ENCODE peak calls at places on chromosomes 5 and 9, in five cellular contexts. C is GM12878, J is HepG2, E is HEK293T, L is H1. Y is an unnamed sample.

GRCh38 chr9:136596219-136596616 is 50.4 kb upstream of the NOTCH1 start:
- DNase-seq in C (no peak), J (no peak), E (no peak), L (no peak), Y (no peak)

GRCh38 chr5:150278046-150278760 is 11.4 kb downstream of the CAMK2A start:
- DNase-seq in C (no peak), J (no peak), E (no peak), L (no peak), Y (no peak)

GRCh38 chr5:99285606-99286005 is 356.8 kb upstream of the CHD1 start:
- DNase-seq in C (no peak), J (no peak), E (no peak), L (no peak), Y (no peak)

GRCh38 chr9:127700140-127700539 is 6.6 kb upstream of the CFAP157 start:
- DNase-seq in C (no peak), J (no peak), E (no peak), L (no peak), Y (no peak)

GRCh38 chr5:170132642-170133448 is 27.1 kb downstream of the FOXI1 start:
- DNase-seq in C (no peak), J (no peak), E (no peak), L (no peak), Y (no peak)

GRCh38 chr5:80125022-80125961 is 90.1 kb downstream of the THBS4 start:
- DNase-seq in C (peak; percentile 70), J (no peak), E (no peak), L (no peak), Y (no peak)

GRCh38 chr5:170216262-170216864 is 16.4 kb upstream of the C5orf58 start:
- DNase-seq in C (no peak), J (peak; percentile 29), E (peak; percentile 68), L (no peak), Y (peak; percentile 40)

GRCh38 chr5:119333421-119333851 is 22.4 kb upstream of the TNFAIP8 start:
- DNase-seq in C (no peak), J (no peak), E (no peak), L (no peak), Y (no peak)

GRCh38 chr5:55278778-55279177 is 28.7 kb downstream of the DHX29 start:
- DNase-seq in C (no peak), J (no peak), E (no peak), L (no peak), Y (no peak)

GRCh38 chr5:159218595-159219023 is 9.3 kb upstream of the RNF145 start:
- DNase-seq in C (no peak), J (no peak), E (no peak), L (no peak), Y (no peak)

GRCh38 chr5:176541338-176542134 is 4.3 kb upstream of the RNF44 start:
- DNase-seq in C (no peak), J (peak; percentile 65), E (peak; percentile 44), L (no peak), Y (peak; percentile 51)

GRCh38 chr5:98349990-98350365 is 423.5 kb upstream of the RGMB start:
- DNase-seq in C (no peak), J (no peak), E (no peak), L (no peak), Y (no peak)

GRCh38 chr5:68264024-68264956 is 48.7 kb downstream of the PIK3R1 start:
- DNase-seq in C (no peak), J (peak; percentile 86), E (no peak), L (no peak), Y (no peak)

GRCh38 chr9:96884443-96884842 is 30.1 kb upstream of the ZNF782 start:
- DNase-seq in C (no peak), J (peak; percentile 59), E (no peak), L (no peak), Y (no peak)

GRCh38 chr9:88828492-88828974 is 162.7 kb upstream of the S1PR3 start:
- DNase-seq in C (no peak), J (no peak), E (no peak), L (no peak), Y (no peak)

GRCh38 chr5:87151547-87151946 is 116.1 kb upstream of the RASA1 start:
- DNase-seq in C (no peak), J (no peak), E (no peak), L (no peak), Y (no peak)

GRCh38 chr9:63816742-63817621 is 1468.0 kb downstream of the FOXD4L5 start:
- DNase-seq in C (peak; percentile 80), J (peak; percentile 70), E (peak; percentile 8), L (peak; percentile 93), Y (peak; percentile 97)

GRCh38 chr5:52842111-52842510 is 54.4 kb downstream of the ITGA1 start:
- DNase-seq in C (no peak), J (no peak), E (no peak), L (no peak), Y (no peak)

GRCh38 chr9:125894566-125894965 is 147.4 kb downstream of the PBX3 start:
- DNase-seq in C (no peak), J (no peak), E (no peak), L (no peak), Y (no peak)

GRCh38 chr5:167626341-167627118 is 664.9 kb upstream of the WWC1 start:
- DNase-seq in C (no peak), J (no peak), E (no peak), L (no peak), Y (no peak)

GRCh38 chr9:133119039-133119438 is 2.0 kb downstream of the RALGDS start:
- DNase-seq in C (no peak), J (no peak), E (no peak), L (no peak), Y (no peak)

GRCh38 chr5:142716963-142717362 is 31.1 kb upstream of the FGF1 start:
- DNase-seq in C (no peak), J (peak; percentile 54), E (peak; percentile 69), L (no peak), Y (peak; percentile 36)

GRCh38 chr5:13909271-13909670 is 35.2 kb downstream of the DNAH5 start:
- DNase-seq in C (no peak), J (no peak), E (no peak), L (no peak), Y (no peak)

GRCh38 chr9:115614931-115615401 is 497.0 kb upstream of the TNC start:
- DNase-seq in C (no peak), J (no peak), E (no peak), L (no peak), Y (no peak)

GRCh38 chr9:3371842-3372241 is 154.0 kb downstream of the RFX3 start:
- DNase-seq in C (no peak), J (no peak), E (no peak), L (no peak), Y (no peak)

GRCh38 chr9:76655121-76655531 is 109.1 kb upstream of the PCA3 start:
- DNase-seq in C (no peak), J (no peak), E (no peak), L (no peak), Y (no peak)

GRCh38 chr9:126407125-126407870 is 80.7 kb downstream of the MVB12B start:
- DNase-seq in C (no peak), J (no peak), E (no peak), L (no peak), Y (no peak)

GRCh38 chr9:108478871-108479332 is 376.9 kb downstream of the ACTL7B start:
- DNase-seq in C (peak; percentile 15), J (peak; percentile 25), E (no peak), L (no peak), Y (no peak)

GRCh38 chr9:88791105-88791805 is 200.0 kb upstream of the S1PR3 start:
- DNase-seq in C (no peak), J (no peak), E (no peak), L (no peak), Y (no peak)

GRCh38 chr9:92723299-92723625 is 41.4 kb downstream of the BICD2 start:
- DNase-seq in C (no peak), J (no peak), E (no peak), L (no peak), Y (no peak)

GRCh38 chr9:131826053-131826452 is 86.2 kb upstream of the RAPGEF1 start:
- DNase-seq in C (no peak), J (no peak), E (no peak), L (no peak), Y (no peak)

GRCh38 chr5:127854520-127854919 is 151.3 kb downstream of the CCDC192 start:
- DNase-seq in C (no peak), J (no peak), E (no peak), L (no peak), Y (no peak)

GRCh38 chr5:7325975-7326911 is 69.7 kb upstream of the ADCY2 start:
- DNase-seq in C (no peak), J (no peak), E (no peak), L (no peak), Y (no peak)

GRCh38 chr9:32550046-32550608 is 2.0 kb upstream of the SMIM27 start:
- DNase-seq in C (no peak), J (no peak), E (peak; percentile 12), L (no peak), Y (no peak)

DNA sequence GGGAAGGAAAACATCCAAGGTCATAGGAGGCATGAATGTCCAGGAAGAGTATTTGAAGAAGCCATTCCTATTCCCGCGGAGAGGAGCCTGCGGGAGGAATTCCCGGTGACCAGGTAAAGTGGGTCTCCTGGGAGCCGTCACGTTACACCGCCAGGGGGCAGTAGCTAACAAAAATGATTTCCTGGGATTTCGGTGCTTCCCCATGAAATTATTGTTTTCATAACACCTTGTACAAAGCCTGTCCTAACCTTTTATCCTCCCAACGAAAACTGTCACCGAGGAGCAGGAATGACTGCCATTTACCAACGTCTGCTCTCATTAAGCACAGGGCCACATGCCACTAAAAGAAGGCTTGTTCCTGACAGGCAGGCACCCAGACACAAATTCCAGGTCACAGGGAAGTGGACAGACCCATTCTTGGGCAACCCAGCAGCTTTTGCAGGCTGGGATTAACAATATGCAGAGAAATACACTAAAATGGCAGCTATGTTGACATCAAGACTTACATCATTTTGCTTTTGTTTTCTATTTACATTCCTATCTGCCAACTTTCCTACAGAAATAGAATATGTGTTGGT is 41.2 kb upstream of the CTSL start:
- DNase-seq in C (no peak), J (peak; percentile 19), E (peak; percentile 71), L (no peak), Y (peak; percentile 23)
- TF ChIP-seq SUZ12 in C (no peak), J (no peak), E (no peak), L (no peak), Y (no peak)

GRCh38 chr9:22037954-22038690 is 29.0 kb upstream of the CDKN2B start:
- DNase-seq in C (no peak), J (no peak), E (no peak), L (no peak), Y (no peak)
- TF ChIP-seq SUZ12 in C (no peak), J (no peak), E (no peak), L (no peak), Y (no peak)

GRCh38 chr9:69054989-69055388 is 19.4 kb downstream of the FXN start:
- DNase-seq in C (no peak), J (no peak), E (no peak), L (no peak), Y (no peak)
- TF ChIP-seq SUZ12 in C (no peak), J (no peak), E (no peak), L (no peak), Y (no peak)

GRCh38 chr9:98977813-98978212 is 34.1 kb downstream of the COL15A1 start:
- DNase-seq in C (no peak), J (no peak), E (no peak), L (no peak), Y (no peak)

GRCh38 chr9:98978231-98978681 is 34.5 kb downstream of the COL15A1 start:
- DNase-seq in C (no peak), J (no peak), E (no peak), L (no peak), Y (no peak)

GRCh38 chr9:98975838-98976237 is 32.1 kb downstream of the COL15A1 start:
- DNase-seq in C (no peak), J (no peak), E (no peak), L (no peak), Y (no peak)

GRCh38 chr9:98974994-98975712 is 31.4 kb downstream of the COL15A1 start:
- DNase-seq in C (no peak), J (peak; percentile 34), E (peak; percentile 91), L (peak; percentile 69), Y (peak; percentile 84)

GRCh38 chr9:98977246-98977681 is 33.6 kb downstream of the COL15A1 start:
- DNase-seq in C (no peak), J (no peak), E (no peak), L (no peak), Y (no peak)
- TF ChIP-seq SUZ12 in C (no peak), J (no peak), E (no peak), L (no peak), Y (no peak)